ENCODE peak calls at places on chromosomes 3 and 15, in ten cellular contexts. N is stomach, Y is transverse colon, B is A549, S is K562, F is sigmoid colon, R is GM12878, I is upper lobe of left lung, H is ovary, M is H1. K is an unnamed sample.

GRCh38 chr3:152047465-152047864 is 174.0 kb downstream of the SUCNR1 start:
- DNase-seq in N (no peak), F (no peak), H (no peak), M (no peak), Y (no peak), S (no peak), R (no peak), B (no peak), I (no peak), K (no peak)

GRCh38 chr3:78917541-78917940 is 850.3 kb downstream of the ROBO1 start:
- DNase-seq in B (no peak), R (no peak), F (no peak), M (no peak), N (no peak), H (no peak), I (no peak), S (no peak), Y (no peak), K (no peak)

GRCh38 chr3:167866321-167866720 is 130.8 kb downstream of the SERPINI1 start:
- DNase-seq in I (no peak), R (no peak), M (no peak), H (no peak), Y (no peak), S (no peak), F (no peak), N (no peak), B (no peak), K (no peak)

GRCh38 chr15:63519041-63519440 is 14.6 kb downstream of the USP3 start:
- DNase-seq in N (no peak), H (no peak), M (no peak), F (no peak), B (no peak), I (no peak), Y (no peak), R (no peak), S (no peak), K (no peak)

GRCh38 chr3:18679226-18679625 is 254.1 kb upstream of the SATB1 start:
- DNase-seq in B (no peak), H (no peak), M (no peak), Y (no peak), R (no peak), S (no peak), N (no peak), I (no peak), F (no peak), K (no peak)

GRCh38 chr3:147008886-147009285 is 397.5 kb downstream of the ZIC4 start:
- DNase-seq in N (no peak), I (no peak), R (no peak), F (no peak), S (no peak), Y (no peak), B (no peak), M (no peak), H (no peak), K (no peak)

GRCh38 chr15:95825672-95826387 is 504.7 kb upstream of the NR2F2 start:
- DNase-seq in Y (no peak), S (no peak), R (no peak), I (no peak), N (no peak), B (no peak), M (no peak), F (no peak), H (no peak), K (no peak)

GRCh38 chr3:30984855-30985793 is 90.7 kb upstream of the GADL1 start:
- DNase-seq in S (no peak), R (no peak), Y (no peak), N (no peak), H (no peak), F (no peak), B (no peak), M (no peak), I (no peak), K (no peak)

GRCh38 chr15:98927990-98928389 is 79.6 kb downstream of the PGPEP1L start:
- DNase-seq in M (no peak), Y (no peak), B (no peak), R (no peak), H (no peak), I (no peak), F (no peak), N (no peak), S (no peak), K (no peak)

GRCh38 chr15:73323956-73324355 is 44.8 kb downstream of the HCN4 start:
- DNase-seq in B (no peak), R (no peak), F (peak), Y (no peak), M (no peak), H (no peak), N (no peak), S (no peak), I (no peak), K (no peak)

GRCh38 chr15:83747050-83747717 is 93.3 kb downstream of the ADAMTSL3 start:
- DNase-seq in F (peak), N (no peak), S (no peak), M (no peak), B (no peak), Y (no peak), I (no peak), R (no peak), H (peak), K (peak)

GRCh38 chr3:184291738-184292445 is 7.1 kb upstream of the PSMD2 start:
- DNase-seq in F (no peak), N (no peak), S (no peak), H (no peak), R (no peak), Y (no peak), I (no peak), B (no peak), M (no peak), K (no peak)

GRCh38 chr15:67114846-67115521 is 49.6 kb downstream of the SMAD3 start:
- DNase-seq in N (no peak), S (no peak), I (no peak), M (no peak), H (no peak), Y (no peak), R (no peak), B (no peak), F (no peak), K (no peak)

GRCh38 chr15:66222273-66223198 is 31.0 kb downstream of the MEGF11 start:
- DNase-seq in Y (no peak), R (no peak), H (no peak), M (no peak), N (no peak), S (no peak), B (no peak), I (no peak), F (no peak), K (no peak)

GRCh38 chr15:55649058-55649423 is 60.9 kb upstream of the PYGO1 start:
- DNase-seq in M (no peak), F (no peak), H (no peak), N (no peak), R (no peak), S (no peak), B (no peak), Y (no peak), I (no peak), K (no peak)

GRCh38 chr3:194272861-194273266 is 78.3 kb downstream of the CPN2 start:
- DNase-seq in B (no peak), Y (peak), N (no peak), M (no peak), I (no peak), S (no peak), H (peak), R (no peak), F (peak), K (no peak)

GRCh38 chr15:26083457-26084350 is 220.6 kb upstream of the ATP10A start:
- DNase-seq in S (peak), B (no peak), F (no peak), Y (no peak), N (no peak), M (no peak), I (no peak), R (no peak), H (no peak), K (no peak)

GRCh38 chr3:55434789-55435188 is 52.3 kb downstream of the WNT5A start:
- DNase-seq in I (peak), N (no peak), H (no peak), R (no peak), B (no peak), F (no peak), Y (peak), S (peak), M (peak), K (no peak)

GRCh38 chr3:52843116-52843865 is 8.5 kb upstream of the MUSTN1 start:
- DNase-seq in M (no peak), N (no peak), B (no peak), Y (no peak), S (no peak), F (no peak), H (no peak), R (no peak), I (peak), K (no peak)

GRCh38 chr15:31162721-31163510 is 61.4 kb upstream of the TRPM1 start:
- DNase-seq in Y (no peak), N (no peak), B (no peak), H (no peak), I (no peak), S (no peak), R (no peak), M (no peak), F (no peak), K (no peak)

GRCh38 chr3:81910244-81910852 is 148.9 kb upstream of the GBE1 start:
- DNase-seq in I (no peak), F (no peak), H (no peak), B (peak), S (peak), Y (no peak), M (no peak), R (peak), N (no peak), K (no peak)

GRCh38 chr3:182895513-182896112 is 84.7 kb downstream of the DCUN1D1 start:
- DNase-seq in Y (no peak), R (no peak), N (no peak), S (no peak), H (no peak), I (no peak), M (no peak), F (no peak), B (no peak), K (no peak)

GRCh38 chr3:45464336-45464809 is 76.0 kb downstream of the LARS2 start:
- DNase-seq in M (peak), R (no peak), F (no peak), H (no peak), Y (peak), I (peak), N (no peak), S (peak), B (no peak), K (no peak)

GRCh38 chr3:159619341-159619885 is 369.2 kb upstream of the IL12A start:
- DNase-seq in M (no peak), N (no peak), Y (no peak), B (no peak), S (no peak), R (no peak), F (no peak), H (no peak), I (no peak), K (no peak)

GRCh38 chr3:11371758-11372157 is 99.6 kb downstream of the ATG7 start:
- DNase-seq in B (no peak), H (no peak), M (no peak), N (no peak), I (no peak), S (no peak), F (no peak), Y (no peak), R (no peak), K (no peak)

GRCh38 chr3:108136888-108137814 is 46.3 kb upstream of the CD47 start:
- DNase-seq in B (no peak), H (no peak), M (no peak), I (no peak), S (no peak), Y (no peak), N (no peak), R (no peak), F (no peak), K (no peak)

GRCh38 chr15:82530606-82531379 is 9.5 kb downstream of the RPS17 start:
- DNase-seq in N (peak), R (peak), I (peak), Y (peak), H (peak), B (peak), F (peak), M (peak), S (peak), K (peak)

GRCh38 chr3:112640864-112641751 is at the start of gene CCDC80:
- DNase-seq in H (peak), B (peak), N (no peak), S (peak), I (no peak), Y (no peak), F (peak), R (no peak), M (no peak), K (no peak)
- TF ChIP-seq POLR2A in H (peak), B (peak), N (no peak), S (peak), I (peak), Y (peak), F (no peak), R (no peak), M (peak), K (peak)

GRCh38 chr15:65054333-65055200 is 9.4 kb downstream of the SLC51B start:
- DNase-seq in N (peak), F (peak), M (peak), Y (peak), B (peak), R (no peak), I (peak), H (peak), S (peak), K (peak)
- H3K27ac ChIP-seq in N (no peak), F (peak), M (no peak), Y (peak), B (peak), R (no peak), I (peak), H (no peak), S (no peak), K (peak)

DNA sequence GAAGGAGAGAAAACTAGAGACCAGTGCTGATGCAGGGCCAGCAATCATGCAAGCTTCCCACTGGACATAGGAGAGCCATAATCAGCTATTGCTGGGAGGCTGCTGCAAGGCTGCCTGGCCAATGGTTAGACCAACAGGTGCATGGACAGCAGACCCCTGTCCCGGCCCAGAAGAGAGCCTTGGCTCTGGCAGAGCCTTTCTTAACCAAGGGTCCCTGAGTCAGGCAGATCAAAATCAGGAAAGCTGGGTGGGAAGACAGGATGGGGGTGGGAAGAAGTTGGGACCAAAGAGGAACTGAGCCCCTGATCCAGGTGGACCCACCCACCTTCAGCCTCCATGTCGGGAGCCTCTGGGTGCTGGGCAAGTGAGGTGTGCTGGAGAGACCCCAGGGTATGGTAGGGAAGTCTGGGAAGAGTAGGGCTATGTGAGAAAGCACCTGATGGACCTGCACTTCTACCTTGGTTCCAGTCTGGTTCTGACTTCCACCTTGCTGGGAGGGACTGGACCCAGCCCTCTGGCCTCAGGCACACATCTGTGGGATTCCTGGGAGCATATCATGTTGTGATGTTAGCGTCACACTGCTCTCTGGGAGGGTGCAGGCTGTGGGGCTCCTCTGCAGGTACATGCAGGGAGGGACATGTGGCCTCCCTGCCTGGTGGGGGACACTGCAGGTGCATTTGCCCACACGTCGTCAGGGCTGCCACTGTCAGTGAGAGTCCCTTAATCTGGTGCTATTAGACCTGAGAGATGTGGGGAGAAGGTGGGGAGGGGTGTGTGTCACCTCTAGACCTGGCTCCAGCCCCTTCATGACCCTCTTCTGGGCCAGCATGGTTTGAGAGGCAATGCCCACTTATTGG is 24.7 kb downstream of the KY start:
- DNase-seq in M (peak), Y (no peak), B (no peak), H (no peak), S (no peak), I (peak), F (no peak), N (peak), R (no peak), K (no peak)
- TF ChIP-seq EP300 in M (no peak), Y (no peak), B (no peak), H (no peak), S (no peak), I (no peak), F (no peak), N (no peak), R (no peak), K (no peak)

GRCh38 chr3:177181418-177181817 is 15.9 kb downstream of the TBL1XR1 start:
- DNase-seq in F (no peak), R (no peak), S (no peak), I (no peak), B (no peak), H (no peak), N (no peak), M (no peak), Y (no peak), K (no peak)

GRCh38 chr3:177190701-177191100 is 6.6 kb downstream of the TBL1XR1 start:
- DNase-seq in F (no peak), S (no peak), I (no peak), M (no peak), N (no peak), B (no peak), Y (no peak), H (no peak), R (no peak), K (no peak)

GRCh38 chr3:177182352-177182751 is 14.9 kb downstream of the TBL1XR1 start:
- DNase-seq in S (no peak), I (no peak), M (no peak), N (no peak), Y (no peak), H (no peak), B (no peak), F (no peak), R (no peak), K (no peak)

GRCh38 chr3:177185035-177185574 is 12.2 kb downstream of the TBL1XR1 start:
- DNase-seq in R (no peak), H (no peak), M (no peak), N (no peak), Y (no peak), B (no peak), I (no peak), S (no peak), F (no peak), K (no peak)

GRCh38 chr3:177186306-177186705 is 11.0 kb downstream of the TBL1XR1 start:
- DNase-seq in B (no peak), F (no peak), R (no peak), S (no peak), H (no peak), M (no peak), N (no peak), Y (no peak), I (no peak), K (no peak)
- TF ChIP-seq POLR2A in B (no peak), F (no peak), R (no peak), S (no peak), H (no peak), M (no peak), N (no peak), Y (no peak), I (no peak), K (no peak)

DNA sequence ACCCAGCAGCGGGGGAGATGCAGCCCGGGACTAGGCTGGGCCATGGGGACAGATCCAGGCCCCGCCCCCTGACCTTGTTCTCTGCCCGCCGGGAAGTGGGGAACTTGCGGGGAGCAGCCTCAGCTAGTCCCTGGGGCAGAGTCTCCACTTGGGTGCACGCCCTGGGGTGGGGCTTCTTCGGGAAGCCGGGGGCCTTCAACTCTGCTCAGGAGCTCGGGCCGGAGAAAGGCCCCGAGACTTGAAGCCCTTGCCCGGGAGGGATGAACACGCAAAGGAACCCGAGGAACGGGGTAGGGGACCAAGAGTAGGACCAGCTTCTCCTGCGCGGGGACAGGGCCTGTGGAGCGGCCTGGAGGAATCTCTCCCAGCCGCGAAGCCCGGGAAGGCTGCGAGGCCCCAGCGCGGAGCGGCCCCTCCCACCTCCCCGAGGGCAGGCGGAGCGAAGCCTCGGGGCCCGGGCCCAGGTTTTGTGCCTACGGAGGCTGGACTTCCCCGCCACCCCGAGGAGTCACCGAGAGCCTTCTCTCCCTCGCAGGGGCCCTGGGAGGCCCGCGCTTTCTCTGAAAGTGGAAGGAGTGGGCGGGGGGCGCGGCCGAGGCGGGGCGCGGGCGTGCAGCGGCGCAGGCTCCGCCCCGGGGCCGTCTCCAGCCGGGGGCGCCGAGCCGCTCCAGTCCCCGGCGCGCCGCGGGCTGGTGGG is at the start of gene ITPKA:
- DNase-seq in Y (peak), R (peak), S (peak), M (peak), F (peak), N (peak), H (peak), I (peak), B (peak), K (peak)
- H3K27ac ChIP-seq in Y (peak), R (peak), S (peak), M (no peak), F (peak), N (peak), H (no peak), I (no peak), B (peak), K (no peak)

GRCh38 chr3:88150371-88150770 is 612 bp downstream of the C3orf38 start:
- DNase-seq in N (no peak), H (no peak), B (no peak), M (no peak), R (no peak), S (peak), I (no peak), F (no peak), Y (no peak), K (no peak)
- TF ChIP-seq EP300 in N (no peak), H (no peak), B (no peak), M (no peak), R (no peak), S (no peak), I (no peak), F (no peak), Y (no peak), K (no peak)

K was measured in tibial nerve.